ENCODE peak calls at places on chromosomes 16 and 17, in six cellular contexts. S is GM12891, X is Peyer's patch, P is H54, D is transverse colon, U is adrenal gland. T is an unnamed sample.
A peak's percentile ranks its signal among the peaks of the same experiment; 100 is the strongest.

GRCh38 chr17:57892820-57893595 is 43.2 kb upstream of the MRPS23 start:
- DNase-seq in S (no peak), X (peak; percentile 85), P (peak; percentile 97), D (peak; percentile 81), U (peak; percentile 98), T (peak; percentile 98)

GRCh38 chr17:73371285-73371684 is 59.5 kb upstream of the CDC42EP4 start:
- DNase-seq in S (no peak), X (no peak), P (peak; percentile 90), D (no peak), U (no peak), T (no peak)

GRCh38 chr16:17138801-17139200 is 332.0 kb downstream of the XYLT1 start:
- DNase-seq in S (no peak), X (no peak), P (no peak), D (no peak), U (no peak), T (no peak)

GRCh38 chr17:31686495-31686894 is 172.5 kb downstream of the COPRS start:
- DNase-seq in S (no peak), X (no peak), P (no peak), D (no peak), U (no peak), T (no peak)

GRCh38 chr16:28930652-28931051 is 1.1 kb upstream of the CD19 start:
- DNase-seq in S (no peak), X (peak; percentile 83), P (no peak), D (no peak), U (no peak), T (no peak)

GRCh38 chr17:62712011-62712615 is 84.6 kb downstream of the MRC2 start:
- DNase-seq in S (no peak), X (peak; percentile 35), P (no peak), D (no peak), U (peak; percentile 51), T (no peak)

GRCh38 chr16:19071811-19072777 is 4.7 kb downstream of the COQ7 start:
- DNase-seq in S (peak; percentile 22), X (peak; percentile 87), P (no peak), D (peak; percentile 77), U (peak; percentile 53), T (no peak)

GRCh38 chr16:76114681-76115080 is 162.5 kb upstream of the CNTNAP4 start:
- DNase-seq in S (no peak), X (no peak), P (no peak), D (no peak), U (no peak), T (no peak)

GRCh38 chr16:81616321-81617020 is 162.6 kb upstream of the PLCG2 start:
- DNase-seq in S (peak; percentile 79), X (peak; percentile 90), P (no peak), D (peak; percentile 77), U (peak; percentile 80), T (no peak)

GRCh38 chr17:35543856-35544255 is 6.4 kb upstream of the SLFN12L start:
- DNase-seq in S (no peak), X (no peak), P (no peak), D (no peak), U (no peak), T (no peak)

GRCh38 chr17:40511136-40511535 is 9.7 kb upstream of the TNS4 start:
- DNase-seq in S (no peak), X (no peak), P (no peak), D (no peak), U (no peak), T (no peak)

GRCh38 chr16:16095646-16096045 is 127.6 kb downstream of the ABCC6 start:
- DNase-seq in S (no peak), X (no peak), P (no peak), D (no peak), U (no peak), T (no peak)

GRCh38 chr16:66372898-66373155 is 6.3 kb downstream of the CDH5 start:
- DNase-seq in S (no peak), X (peak; percentile 22), P (no peak), D (no peak), U (no peak), T (no peak)

GRCh38 chr17:57110579-57111367 is 25.7 kb downstream of the AKAP1 start:
- DNase-seq in S (no peak), X (no peak), P (no peak), D (no peak), U (no peak), T (no peak)

GRCh38 chr17:75404739-75405364 is 626 bp downstream of the GRB2 start:
- DNase-seq in S (no peak), X (peak; percentile 66), P (peak; percentile 48), D (peak; percentile 53), U (peak; percentile 74), T (peak; percentile 92)

GRCh38 chr17:20226814-20227482 is 217.8 kb downstream of the SPECC1 start:
- DNase-seq in S (peak; percentile 45), X (peak; percentile 81), P (peak; percentile 65), D (peak; percentile 81), U (peak; percentile 87), T (no peak)

GRCh38 chr17:49259663-49260010 is 29.1 kb upstream of the PHOSPHO1 start:
- DNase-seq in S (no peak), X (no peak), P (no peak), D (no peak), U (peak; percentile 24), T (no peak)

GRCh38 chr16:11667824-11668589 is at the start of gene SNN:
- DNase-seq in S (peak; percentile 98), X (peak; percentile 95), P (peak; percentile 96), D (peak; percentile 90), U (peak; percentile 85), T (peak; percentile 93)

GRCh38 chr16:28163699-28164584 is 47.8 kb downstream of the XPO6 start:
- DNase-seq in S (no peak), X (no peak), P (no peak), D (no peak), U (no peak), T (no peak)

GRCh38 chr16:77169650-77170236 is 21.2 kb upstream of the MON1B start:
- DNase-seq in S (no peak), X (peak; percentile 50), P (no peak), D (peak; percentile 23), U (peak; percentile 34), T (no peak)

GRCh38 chr17:10135539-10136257 is 62.7 kb downstream of the GAS7 start:
- DNase-seq in S (no peak), X (peak; percentile 64), P (no peak), D (peak; percentile 49), U (peak; percentile 55), T (peak; percentile 97)

GRCh38 chr17:27817731-27818130 is 17.4 kb upstream of the NOS2 start:
- DNase-seq in S (no peak), X (no peak), P (no peak), D (no peak), U (no peak), T (no peak)

GRCh38 chr17:80726558-80727408 is 182.1 kb downstream of the RPTOR start:
- DNase-seq in S (no peak), X (no peak), P (no peak), D (no peak), U (no peak), T (no peak)

GRCh38 chr16:22787456-22788189 is 26.3 kb upstream of the HS3ST2 start:
- DNase-seq in S (no peak), X (no peak), P (peak; percentile 17), D (peak; percentile 9), U (no peak), T (no peak)

GRCh38 chr17:27747462-27748359 is 52.6 kb downstream of the NOS2 start:
- DNase-seq in S (no peak), X (no peak), P (no peak), D (no peak), U (no peak), T (no peak)

GRCh38 chr17:77314601-77315000 is 173.8 kb downstream of the SEC14L1 start:
- DNase-seq in S (no peak), X (peak; percentile 40), P (no peak), D (peak; percentile 7), U (peak; percentile 23), T (no peak)

GRCh38 chr17:37490022-37490587 is 414 bp downstream of the DUSP14 start:
- DNase-seq in S (peak; percentile 52), X (peak; percentile 85), P (no peak), D (peak; percentile 61), U (peak; percentile 73), T (peak; percentile 92)

GRCh38 chr17:48025040-48025903 is 12.3 kb downstream of the COPZ2 start:
- DNase-seq in S (peak; percentile 90), X (peak; percentile 99), P (peak; percentile 93), D (peak; percentile 98), U (peak; percentile 99), T (peak; percentile 100)
- TF ChIP-seq POLR2A in S (no peak), X (peak; percentile 30), P (peak; percentile 62), D (peak; percentile 27), U (no peak), T (no peak)

GRCh38 chr16:4116328-4117249 is at the start of gene ADCY9:
- DNase-seq in S (peak; percentile 87), X (peak; percentile 89), P (peak; percentile 93), D (peak; percentile 82), U (peak; percentile 59), T (no peak)
- TF ChIP-seq POLR2A in S (no peak), X (no peak), P (peak; percentile 77), D (peak; percentile 41), U (peak; percentile 21), T (no peak)

DNA sequence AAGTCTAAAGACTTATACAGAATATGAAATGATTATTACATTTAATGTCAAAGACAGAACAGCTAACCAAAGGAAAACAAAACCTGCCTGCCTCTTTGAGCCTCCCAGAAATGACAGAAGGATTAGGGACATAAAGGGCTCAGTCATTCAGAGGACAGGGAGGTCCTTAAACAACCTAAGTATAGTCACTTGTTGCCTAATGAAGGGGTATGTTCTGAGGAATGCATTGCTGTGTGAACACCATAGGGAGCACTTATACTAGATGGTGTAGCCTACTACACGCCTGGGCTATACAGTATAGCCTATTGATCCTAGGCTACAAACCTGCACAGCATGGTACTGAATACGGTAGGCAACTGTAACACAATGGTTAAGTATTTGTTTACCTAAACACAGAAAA is 106.4 kb downstream of the PARN start:
- DNase-seq in S (no peak), X (no peak), P (no peak), D (no peak), U (no peak), T (no peak)
- TF ChIP-seq POLR2A in S (no peak), X (no peak), P (no peak), D (no peak), U (no peak), T (no peak)

DNA sequence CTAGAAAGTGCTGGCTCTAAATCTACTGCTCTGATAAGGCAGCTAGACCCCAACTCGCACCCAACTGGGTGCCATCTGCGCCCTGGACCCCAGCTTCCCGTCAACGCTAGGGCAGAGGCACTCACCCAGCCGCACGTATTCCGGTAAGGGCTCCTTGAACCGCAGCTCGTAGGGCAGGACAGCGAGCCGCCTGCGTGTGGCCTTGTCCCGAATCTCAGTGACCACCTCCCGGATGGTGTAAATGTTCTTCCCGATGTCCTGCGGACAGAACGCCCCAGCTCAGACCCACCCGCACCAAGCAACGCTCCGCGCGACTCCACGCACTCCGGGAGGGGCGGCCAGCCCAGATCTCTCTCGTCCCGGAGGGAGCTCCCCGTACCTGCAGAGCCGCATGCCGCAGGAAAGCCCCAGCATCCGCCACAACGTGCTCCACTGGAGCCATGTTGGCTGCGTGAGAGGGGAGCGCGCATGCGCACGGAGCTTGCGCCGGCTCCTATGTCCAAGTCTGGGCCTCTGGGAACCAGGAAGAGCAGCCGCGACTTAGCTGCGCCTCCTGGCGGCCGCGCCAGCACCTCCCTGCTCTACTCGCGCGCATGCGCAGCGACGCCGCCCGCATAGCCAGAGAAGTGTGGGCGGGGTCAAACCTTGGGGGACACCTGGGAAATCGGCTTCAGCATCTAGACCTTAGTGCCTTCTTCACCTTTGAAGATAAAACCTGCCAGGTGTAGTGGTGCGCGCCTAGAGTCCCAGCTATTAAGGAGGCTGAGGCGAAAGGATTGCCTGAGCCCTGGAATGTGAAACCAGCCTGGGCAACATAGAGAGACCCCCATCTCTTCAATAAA is at the start of gene NOB1:
- DNase-seq in S (peak; percentile 89), X (peak; percentile 98), P (peak; percentile 88), D (peak; percentile 97), U (peak; percentile 96), T (peak; percentile 98)
- TF ChIP-seq POLR2A in S (peak; percentile 97), X (peak; percentile 47), P (peak; percentile 93), D (peak; percentile 64), U (peak; percentile 32), T (peak; percentile 31)

GRCh38 chr16:30747799-30748633 is at the start of gene PHKG2:
- DNase-seq in S (peak; percentile 98), X (peak; percentile 100), P (peak; percentile 96), D (peak; percentile 99), U (peak; percentile 100), T (peak; percentile 100)
- TF ChIP-seq POLR2A in S (peak; percentile 94), X (peak; percentile 62), P (peak; percentile 65), D (peak; percentile 87), U (no peak), T (no peak)